ENCODE peak calls at places on chromosome X, in nine cellular contexts. Y is fibroblast of mammary gland, A is upper lobe of right lung, U is bronchial epithelial cell, H is stomach, E is astrocyte of the cerebellum, G is gastrocnemius medialis, J is fibroblast of the aortic adventitia, C is choroid plexus epithelial cell. W is an unnamed sample.

GRCh38 chrX:131633285-131633917 is 89.5 kb downstream of the OR13H1 start:
- DNase-seq in Y (peak), A (no peak), U (peak), H (peak), E (peak), G (peak), J (peak), C (peak), W (peak)

GRCh38 chrX:38878674-38879375 is 77.6 kb downstream of the MID1IP1 start:
- DNase-seq in Y (no peak), A (no peak), U (no peak), H (no peak), E (no peak), G (no peak), J (no peak), C (no peak), W (no peak)

GRCh38 chrX:87900320-87900908 is 382.8 kb downstream of the KLHL4 start:
- DNase-seq in Y (no peak), A (no peak), U (peak), H (no peak), E (no peak), G (no peak), J (no peak), C (no peak), W (peak)

GRCh38 chrX:111372065-111372464 is 39.9 kb downstream of the DCX start:
- DNase-seq in Y (no peak), A (no peak), U (no peak), H (no peak), E (no peak), G (no peak), J (no peak), C (no peak), W (no peak)

GRCh38 chrX:147403075-147403474 is 508.6 kb upstream of the FMR1 start:
- DNase-seq in Y (no peak), A (no peak), U (no peak), H (no peak), E (no peak), G (no peak), J (no peak), C (no peak), W (no peak)

GRCh38 chrX:56232221-56233082 is at the start of gene KLF8:
- DNase-seq in Y (peak), A (peak), U (peak), H (peak), E (no peak), G (peak), J (no peak), C (no peak), W (peak)

GRCh38 chrX:95145848-95146540 is 1472.0 kb downstream of the FAM133A start:
- DNase-seq in Y (no peak), A (no peak), U (no peak), H (no peak), E (no peak), G (no peak), J (no peak), C (no peak), W (no peak)

GRCh38 chrX:39309721-39310152 is 508.5 kb downstream of the MID1IP1 start:
- DNase-seq in Y (no peak), A (no peak), U (no peak), H (no peak), E (peak), G (no peak), J (no peak), C (peak), W (no peak)

GRCh38 chrX:45056428-45057145 is 144.1 kb downstream of the DIPK2B start:
- DNase-seq in Y (peak), A (no peak), U (no peak), H (no peak), E (no peak), G (no peak), J (no peak), C (no peak), W (no peak)

GRCh38 chrX:71081348-71082148 is 13.4 kb upstream of the SNX12 start:
- DNase-seq in Y (peak), A (no peak), U (peak), H (no peak), E (no peak), G (no peak), J (peak), C (peak), W (peak)

GRCh38 chrX:19382500-19383145 is 38.9 kb downstream of the PDHA1 start:
- DNase-seq in Y (peak), A (peak), U (peak), H (peak), E (no peak), G (no peak), J (peak), C (peak), W (peak)

GRCh38 chrX:20066968-20067708 is 49.6 kb downstream of the MAP7D2 start:
- DNase-seq in Y (peak), A (no peak), U (peak), H (no peak), E (peak), G (no peak), J (peak), C (peak), W (peak)

GRCh38 chrX:154046262-154046771 is 26.6 kb upstream of the IRAK1 start:
- DNase-seq in Y (peak), A (no peak), U (peak), H (no peak), E (peak), G (peak), J (peak), C (peak), W (peak)

GRCh38 chrX:137519459-137519858 is 46.5 kb upstream of the ZIC3 start:
- DNase-seq in Y (no peak), A (no peak), U (no peak), H (no peak), E (no peak), G (no peak), J (no peak), C (no peak), W (no peak)

GRCh38 chrX:916235-916609 is 285.6 kb downstream of the SHOX start:
- DNase-seq in Y (peak), A (no peak), U (no peak), H (no peak), E (no peak), G (no peak), J (no peak), C (peak), W (no peak)

GRCh38 chrX:122094611-122095010 is 1047.2 kb downstream of the GLUD2 start:
- DNase-seq in Y (peak), A (no peak), U (peak), H (no peak), E (no peak), G (no peak), J (peak), C (peak), W (peak)

GRCh38 chrX:31166832-31167231 is 95.0 kb upstream of the FTHL17 start:
- DNase-seq in Y (no peak), A (no peak), U (no peak), H (no peak), E (no peak), G (no peak), J (no peak), C (no peak), W (no peak)

GRCh38 chrX:136574548-136574947 is 42.5 kb downstream of the VGLL1 start:
- DNase-seq in Y (peak), A (no peak), U (no peak), H (no peak), E (no peak), G (no peak), J (no peak), C (peak), W (no peak)

GRCh38 chrX:53116101-53116500 is 22.2 kb downstream of the KANTR start:
- DNase-seq in Y (peak), A (no peak), U (no peak), H (no peak), E (peak), G (no peak), J (peak), C (peak), W (peak)
- H3K4me3 ChIP-seq in Y (peak), A (no peak), U (no peak), H (no peak), E (peak), G (no peak), J (peak), C (no peak), W (no peak)

DNA sequence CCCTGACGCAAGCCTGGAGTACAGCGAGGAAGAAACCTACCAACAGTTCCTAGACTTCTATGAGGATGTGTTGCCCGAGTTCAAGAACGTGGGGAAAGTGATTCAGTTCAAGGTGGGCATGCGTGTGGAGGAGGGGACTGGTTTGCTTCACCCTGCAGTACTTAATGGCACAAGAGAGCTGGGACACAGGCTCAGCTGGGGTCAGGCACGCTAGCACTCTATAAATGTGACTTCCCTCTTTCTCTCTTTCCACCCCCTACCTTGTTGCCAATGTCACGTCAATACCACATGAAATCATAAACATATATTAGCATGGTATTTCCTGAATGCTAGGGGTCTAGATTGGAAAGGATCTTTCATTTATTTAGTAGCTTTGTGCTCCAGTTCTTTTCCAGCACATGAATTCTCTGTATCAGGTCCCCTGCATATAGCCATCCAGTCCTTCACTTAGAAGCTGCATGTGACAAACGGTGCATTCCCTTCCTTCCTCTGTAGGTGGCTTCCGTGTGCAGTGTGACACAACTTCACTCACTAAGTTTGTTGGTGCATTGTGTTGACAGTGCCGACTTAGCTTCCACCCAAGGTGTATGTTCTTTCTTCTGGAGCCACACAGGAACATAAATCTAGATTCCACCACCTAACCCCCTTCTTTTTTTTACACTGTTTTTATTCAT is 25.6 kb downstream of the ZRSR2 start:
- DNase-seq in Y (peak), A (no peak), U (peak), H (no peak), E (no peak), G (no peak), J (peak), C (peak), W (peak)
- TF ChIP-seq CTCF in Y (peak), A (peak), U (peak), H (no peak), E (peak), G (no peak), J (peak), C (peak), W (peak)

GRCh38 chrX:75155454-75155829 is 641 bp downstream of the ABCB7 start:
- DNase-seq in Y (peak), A (no peak), U (peak), H (no peak), E (no peak), G (no peak), J (peak), C (peak), W (peak)

GRCh38 chrX:75155830-75156525 is at the start of gene ABCB7:
- DNase-seq in Y (peak), A (peak), U (peak), H (peak), E (peak), G (peak), J (peak), C (peak), W (peak)

GRCh38 chrX:75158054-75158453 is 2.0 kb upstream of the ABCB7 start:
- DNase-seq in Y (no peak), A (no peak), U (no peak), H (no peak), E (no peak), G (no peak), J (no peak), C (no peak), W (no peak)

GRCh38 chrX:75154871-75155270 is 1.2 kb downstream of the ABCB7 start:
- DNase-seq in Y (no peak), A (no peak), U (no peak), H (no peak), E (no peak), G (no peak), J (no peak), C (no peak), W (no peak)

GRCh38 chrX:75156537-75156945 is 458 bp upstream of the ABCB7 start:
- DNase-seq in Y (peak), A (no peak), U (no peak), H (no peak), E (no peak), G (no peak), J (peak), C (peak), W (peak)
- H3K4me3 ChIP-seq in Y (peak), A (peak), U (peak), H (peak), E (peak), G (peak), J (peak), C (peak), W (peak)

GRCh38 chrX:104564335-104564734 is 1.7 kb upstream of the IL1RAPL2 start:
- DNase-seq in Y (no peak), A (no peak), U (no peak), H (no peak), E (no peak), G (no peak), J (no peak), C (no peak), W (no peak)

GRCh38 chrX:104564921-104565703 is 887 bp upstream of the IL1RAPL2 start:
- DNase-seq in Y (no peak), A (no peak), U (no peak), H (no peak), E (no peak), G (no peak), J (no peak), C (no peak), W (peak)

GRCh38 chrX:104566921-104567501 is 1.0 kb downstream of the IL1RAPL2 start:
- DNase-seq in Y (no peak), A (no peak), U (no peak), H (no peak), E (no peak), G (no peak), J (no peak), C (no peak), W (peak)

GRCh38 chrX:104567506-104567905 is 1.5 kb downstream of the IL1RAPL2 start:
- DNase-seq in Y (no peak), A (no peak), U (no peak), H (no peak), E (no peak), G (no peak), J (no peak), C (no peak), W (no peak)

GRCh38 chrX:104565791-104566687 is at the start of gene IL1RAPL2:
- DNase-seq in Y (peak), A (peak), U (peak), H (peak), E (peak), G (no peak), J (no peak), C (peak), W (peak)
- TF ChIP-seq CTCF in Y (peak), A (peak), U (peak), H (no peak), E (peak), G (no peak), J (peak), C (peak), W (peak)

GRCh38 chrX:6225307-6226052 is 3.2 kb downstream of the NLGN4X start:
- DNase-seq in Y (no peak), A (no peak), U (no peak), H (no peak), E (no peak), G (no peak), J (no peak), C (no peak), W (no peak)

GRCh38 chrX:6227445-6227820 is 1.2 kb downstream of the NLGN4X start:
- DNase-seq in Y (no peak), A (no peak), U (no peak), H (no peak), E (no peak), G (no peak), J (no peak), C (no peak), W (no peak)

GRCh38 chrX:6226053-6226645 is 2.5 kb downstream of the NLGN4X start:
- DNase-seq in Y (no peak), A (no peak), U (no peak), H (no peak), E (no peak), G (no peak), J (no peak), C (no peak), W (peak)

GRCh38 chrX:6226646-6227444 is 1.8 kb downstream of the NLGN4X start:
- DNase-seq in Y (no peak), A (no peak), U (no peak), H (no peak), E (no peak), G (no peak), J (no peak), C (no peak), W (no peak)

GRCh38 chrX:6228720-6229119 is at the start of gene NLGN4X:
- DNase-seq in Y (no peak), A (no peak), U (no peak), H (no peak), E (no peak), G (no peak), J (no peak), C (no peak), W (no peak)
- H3K4me3 ChIP-seq in Y (no peak), A (peak), U (no peak), H (peak), E (peak), G (no peak), J (no peak), C (no peak), W (no peak)

W was measured in epithelial cell of esophagus.